ENCODE peak calls at places on chromosomes 16 and 17, in seven cellular contexts. One of them, this sample, is unnamed.

GRCh38 chr16:51267676-51268075 is 116.6 kb upstream of the SALL1 start:
- DNase-seq in fibroblast of lung: no peak
- DNase-seq in GM23338: no peak
- DNase-seq in colonic mucosa: no peak
- DNase-seq in endothelial cell of umbilical vein: no peak
- DNase-seq in HCT116: no peak
- DNase-seq in astrocyte: no peak
- DNase-seq in this sample: no peak

GRCh38 chr17:149231-149630 is 11.9 kb downstream of the SCGB1C2 start:
- DNase-seq in fibroblast of lung: no peak
- DNase-seq in GM23338: no peak
- DNase-seq in colonic mucosa: no peak
- DNase-seq in endothelial cell of umbilical vein: no peak
- DNase-seq in HCT116: no peak
- DNase-seq in astrocyte: no peak
- DNase-seq in this sample: no peak

GRCh38 chr16:68884867-68885266 is 41.5 kb downstream of the TANGO6 start:
- DNase-seq in fibroblast of lung: no peak
- DNase-seq in GM23338: no peak
- DNase-seq in colonic mucosa: no peak
- DNase-seq in endothelial cell of umbilical vein: peak; percentile 87
- DNase-seq in HCT116: no peak
- DNase-seq in astrocyte: no peak
- DNase-seq in this sample: no peak

GRCh38 chr16:74094962-74095361 is 201.7 kb upstream of the PSMD7 start:
- DNase-seq in fibroblast of lung: no peak
- DNase-seq in GM23338: no peak
- DNase-seq in colonic mucosa: no peak
- DNase-seq in endothelial cell of umbilical vein: no peak
- DNase-seq in HCT116: no peak
- DNase-seq in astrocyte: no peak
- DNase-seq in this sample: no peak

GRCh38 chr17:43856141-43856540 is 9.2 kb downstream of the CD300LG start:
- DNase-seq in fibroblast of lung: no peak
- DNase-seq in GM23338: no peak
- DNase-seq in colonic mucosa: no peak
- DNase-seq in endothelial cell of umbilical vein: no peak
- DNase-seq in HCT116: no peak
- DNase-seq in astrocyte: no peak
- DNase-seq in this sample: no peak

GRCh38 chr16:13770436-13770835 is 149.5 kb upstream of the ERCC4 start:
- DNase-seq in fibroblast of lung: no peak
- DNase-seq in GM23338: no peak
- DNase-seq in colonic mucosa: no peak
- DNase-seq in endothelial cell of umbilical vein: no peak
- DNase-seq in HCT116: no peak
- DNase-seq in astrocyte: no peak
- DNase-seq in this sample: no peak

GRCh38 chr16:30650369-30651123 is at the start of gene PRR14:
- DNase-seq in fibroblast of lung: peak; percentile 99
- DNase-seq in GM23338: peak; percentile 100
- DNase-seq in colonic mucosa: peak; percentile 99
- DNase-seq in endothelial cell of umbilical vein: peak; percentile 100
- DNase-seq in HCT116: peak; percentile 97
- DNase-seq in astrocyte: peak; percentile 97
- DNase-seq in this sample: peak; percentile 100

GRCh38 chr17:49567871-49568694 is 7.6 kb upstream of the NXPH3 start:
- DNase-seq in fibroblast of lung: peak; percentile 62
- DNase-seq in GM23338: peak; percentile 88
- DNase-seq in colonic mucosa: peak; percentile 90
- DNase-seq in endothelial cell of umbilical vein: peak; percentile 79
- DNase-seq in HCT116: peak; percentile 81
- DNase-seq in astrocyte: peak; percentile 42
- DNase-seq in this sample: peak; percentile 71

GRCh38 chr17:28405632-28406477 is at the start of gene SLC46A1:
- DNase-seq in fibroblast of lung: peak; percentile 38
- DNase-seq in GM23338: peak; percentile 85
- DNase-seq in colonic mucosa: peak; percentile 65
- DNase-seq in endothelial cell of umbilical vein: peak; percentile 24
- DNase-seq in HCT116: no peak
- DNase-seq in astrocyte: no peak
- DNase-seq in this sample: peak; percentile 74

GRCh38 chr17:12041316-12041715 is 20.6 kb downstream of the MAP2K4 start:
- DNase-seq in fibroblast of lung: peak; percentile 85
- DNase-seq in GM23338: no peak
- DNase-seq in colonic mucosa: no peak
- DNase-seq in endothelial cell of umbilical vein: peak; percentile 57
- DNase-seq in HCT116: peak; percentile 71
- DNase-seq in astrocyte: peak; percentile 82
- DNase-seq in this sample: no peak

GRCh38 chr16:31202402-31203385 is at the start of gene PYCARD:
- DNase-seq in fibroblast of lung: peak; percentile 43
- DNase-seq in GM23338: peak; percentile 66
- DNase-seq in colonic mucosa: peak; percentile 81
- DNase-seq in endothelial cell of umbilical vein: peak; percentile 36
- DNase-seq in HCT116: no peak
- DNase-seq in astrocyte: peak; percentile 31
- DNase-seq in this sample: peak; percentile 74

GRCh38 chr16:47949276-47949675 is 206.5 kb downstream of the ABCC12 start:
- DNase-seq in fibroblast of lung: no peak
- DNase-seq in GM23338: no peak
- DNase-seq in colonic mucosa: no peak
- DNase-seq in endothelial cell of umbilical vein: no peak
- DNase-seq in HCT116: no peak
- DNase-seq in astrocyte: no peak
- DNase-seq in this sample: no peak

GRCh38 chr16:47029724-47030123 is 56.2 kb upstream of the DNAJA2 start:
- DNase-seq in fibroblast of lung: no peak
- DNase-seq in GM23338: no peak
- DNase-seq in colonic mucosa: no peak
- DNase-seq in endothelial cell of umbilical vein: no peak
- DNase-seq in HCT116: no peak
- DNase-seq in astrocyte: no peak
- DNase-seq in this sample: no peak

GRCh38 chr17:73064084-73064938 is 28.2 kb downstream of the SLC39A11 start:
- DNase-seq in fibroblast of lung: peak; percentile 17
- DNase-seq in GM23338: no peak
- DNase-seq in colonic mucosa: no peak
- DNase-seq in endothelial cell of umbilical vein: no peak
- DNase-seq in HCT116: no peak
- DNase-seq in astrocyte: no peak
- DNase-seq in this sample: no peak

GRCh38 chr16:57314161-57314785 is 29.8 kb upstream of the PLLP start:
- DNase-seq in fibroblast of lung: no peak
- DNase-seq in GM23338: no peak
- DNase-seq in colonic mucosa: no peak
- DNase-seq in endothelial cell of umbilical vein: peak; percentile 30
- DNase-seq in HCT116: no peak
- DNase-seq in astrocyte: no peak
- DNase-seq in this sample: peak; percentile 55

GRCh38 chr16:200388-200787 is 20.1 kb downstream of the HBQ1 start:
- DNase-seq in fibroblast of lung: peak; percentile 83
- DNase-seq in GM23338: no peak
- DNase-seq in colonic mucosa: no peak
- DNase-seq in endothelial cell of umbilical vein: no peak
- DNase-seq in HCT116: no peak
- DNase-seq in astrocyte: peak; percentile 77
- DNase-seq in this sample: no peak

GRCh38 chr16:1494129-1494640 is 1.0 kb downstream of the TELO2 start:
- DNase-seq in fibroblast of lung: peak; percentile 65
- DNase-seq in GM23338: peak; percentile 56
- DNase-seq in colonic mucosa: peak; percentile 31
- DNase-seq in endothelial cell of umbilical vein: peak; percentile 77
- DNase-seq in HCT116: no peak
- DNase-seq in astrocyte: peak; percentile 50
- DNase-seq in this sample: peak; percentile 80

GRCh38 chr16:30335598-30336474 is 19.3 kb downstream of the CD2BP2 start:
- DNase-seq in fibroblast of lung: peak; percentile 29
- DNase-seq in GM23338: no peak
- DNase-seq in colonic mucosa: peak; percentile 34
- DNase-seq in endothelial cell of umbilical vein: no peak
- DNase-seq in HCT116: no peak
- DNase-seq in astrocyte: peak; percentile 20
- DNase-seq in this sample: no peak

GRCh38 chr17:67605259-67605912 is 112.3 kb upstream of the NOL11 start:
- DNase-seq in fibroblast of lung: peak; percentile 33
- DNase-seq in GM23338: no peak
- DNase-seq in colonic mucosa: no peak
- DNase-seq in endothelial cell of umbilical vein: no peak
- DNase-seq in HCT116: no peak
- DNase-seq in astrocyte: peak; percentile 24
- DNase-seq in this sample: no peak

GRCh38 chr17:48747445-48748363 is 19.2 kb upstream of the HOXB13 start:
- DNase-seq in fibroblast of lung: no peak
- DNase-seq in GM23338: peak; percentile 64
- DNase-seq in colonic mucosa: no peak
- DNase-seq in endothelial cell of umbilical vein: no peak
- DNase-seq in HCT116: no peak
- DNase-seq in astrocyte: no peak
- DNase-seq in this sample: no peak

GRCh38 chr17:39753514-39754160 is 15.9 kb downstream of the GRB7 start:
- DNase-seq in fibroblast of lung: no peak
- DNase-seq in GM23338: peak; percentile 69
- DNase-seq in colonic mucosa: peak; percentile 67
- DNase-seq in endothelial cell of umbilical vein: no peak
- DNase-seq in HCT116: no peak
- DNase-seq in astrocyte: no peak
- DNase-seq in this sample: no peak

GRCh38 chr17:66461343-66461995 is 159.1 kb downstream of the PRKCA start:
- DNase-seq in fibroblast of lung: no peak
- DNase-seq in GM23338: no peak
- DNase-seq in colonic mucosa: no peak
- DNase-seq in endothelial cell of umbilical vein: no peak
- DNase-seq in HCT116: no peak
- DNase-seq in astrocyte: no peak
- DNase-seq in this sample: no peak

GRCh38 chr16:68252383-68252782 is 7.2 kb downstream of the PLA2G15 start:
- DNase-seq in fibroblast of lung: no peak
- DNase-seq in GM23338: no peak
- DNase-seq in colonic mucosa: no peak
- DNase-seq in endothelial cell of umbilical vein: no peak
- DNase-seq in HCT116: no peak
- DNase-seq in astrocyte: no peak
- DNase-seq in this sample: no peak

GRCh38 chr16:77700846-77701245 is 21.5 kb upstream of the NUDT7 start:
- DNase-seq in fibroblast of lung: no peak
- DNase-seq in GM23338: no peak
- DNase-seq in colonic mucosa: no peak
- DNase-seq in endothelial cell of umbilical vein: no peak
- DNase-seq in HCT116: no peak
- DNase-seq in astrocyte: no peak
- DNase-seq in this sample: no peak
- H3K36me3 ChIP-seq in fibroblast of lung: no peaks in the 10 kb centered on the region
- H3K36me3 ChIP-seq in GM23338: no peaks in the 10 kb centered on the region
- H3K36me3 ChIP-seq in colonic mucosa: no peaks in the 10 kb centered on the region
- H3K36me3 ChIP-seq in endothelial cell of umbilical vein: no peaks in the 10 kb centered on the region
- H3K36me3 ChIP-seq in HCT116: no peaks in the 10 kb centered on the region
- H3K36me3 ChIP-seq in astrocyte: no peaks in the 10 kb centered on the region
- H3K36me3 ChIP-seq in this sample: no peaks in the 10 kb centered on the region

GRCh38 chr17:19298561-19299213 is 61.5 kb downstream of the EPN2 start:
- DNase-seq in fibroblast of lung: no peak
- DNase-seq in GM23338: no peak
- DNase-seq in colonic mucosa: no peak
- DNase-seq in endothelial cell of umbilical vein: no peak
- DNase-seq in HCT116: no peak
- DNase-seq in astrocyte: no peak
- DNase-seq in this sample: no peak
- H3K4me1 ChIP-seq in fibroblast of lung: peaks cover 3% of the 10 kb centered on the region
- H3K4me1 ChIP-seq in GM23338: no peaks in the 10 kb centered on the region
- H3K4me1 ChIP-seq in colonic mucosa: peaks cover 7% of the 10 kb centered on the region
- H3K4me1 ChIP-seq in endothelial cell of umbilical vein: peaks cover 11% of the 10 kb centered on the region
- H3K4me1 ChIP-seq in HCT116: no peaks in the 10 kb centered on the region
- H3K4me1 ChIP-seq in astrocyte: peaks cover 7% of the 10 kb centered on the region
- H3K4me1 ChIP-seq in this sample: no peaks in the 10 kb centered on the region

DNA sequence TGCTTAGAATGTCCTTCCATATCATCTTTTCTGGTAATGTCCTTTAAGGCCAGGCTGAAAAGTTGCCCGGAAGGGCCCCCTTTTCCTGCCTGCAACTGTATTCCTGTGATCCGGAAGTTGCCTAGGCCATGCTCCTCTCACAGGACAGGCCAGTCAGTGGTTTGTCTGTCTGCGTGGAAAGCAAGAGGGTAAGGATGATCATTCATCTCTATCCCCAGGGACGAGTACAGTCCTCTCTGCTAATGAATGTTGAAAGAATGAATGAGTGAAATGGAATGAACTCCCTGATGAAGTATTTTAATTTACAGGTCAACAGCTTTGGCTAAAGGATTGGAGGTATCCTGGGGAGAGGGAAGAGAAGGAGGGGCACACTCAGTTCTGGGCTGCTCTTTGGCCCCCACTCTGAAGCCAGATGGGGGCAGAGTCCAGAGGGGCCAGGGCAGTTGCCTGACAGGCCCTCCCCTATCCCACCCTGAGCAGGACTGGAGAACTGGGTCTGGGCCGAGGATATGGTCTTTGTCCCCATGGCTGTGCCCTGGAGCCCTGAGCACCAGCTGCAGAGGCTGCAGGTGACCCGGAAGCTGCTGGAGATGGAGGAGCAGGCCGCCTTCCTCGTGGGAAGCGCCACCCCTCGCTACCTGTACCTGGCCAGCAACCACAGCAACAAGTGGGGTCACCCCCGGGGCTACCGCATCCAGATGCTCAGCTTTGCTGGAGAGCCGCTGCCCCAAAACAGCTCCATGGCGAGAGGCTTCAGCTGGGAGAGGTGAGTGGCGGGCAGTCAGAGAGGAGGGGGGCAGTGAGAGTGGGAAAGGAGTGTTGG is 3.2 kb downstream of the AOC3 start:
- DNase-seq in fibroblast of lung: no peak
- DNase-seq in GM23338: no peak
- DNase-seq in colonic mucosa: no peak
- DNase-seq in endothelial cell of umbilical vein: no peak
- DNase-seq in HCT116: no peak
- DNase-seq in astrocyte: no peak
- DNase-seq in this sample: no peak
- H3K27ac ChIP-seq in fibroblast of lung: no peak overlapping the region
- H3K27ac ChIP-seq in GM23338: no peak overlapping the region
- H3K27ac ChIP-seq in colonic mucosa: no peak overlapping the region
- H3K27ac ChIP-seq in endothelial cell of umbilical vein: no peak overlapping the region
- H3K27ac ChIP-seq in HCT116: no peak overlapping the region
- H3K27ac ChIP-seq in astrocyte: no peak overlapping the region
- H3K27ac ChIP-seq in this sample: peak overlapping the region; percentile 84

DNA sequence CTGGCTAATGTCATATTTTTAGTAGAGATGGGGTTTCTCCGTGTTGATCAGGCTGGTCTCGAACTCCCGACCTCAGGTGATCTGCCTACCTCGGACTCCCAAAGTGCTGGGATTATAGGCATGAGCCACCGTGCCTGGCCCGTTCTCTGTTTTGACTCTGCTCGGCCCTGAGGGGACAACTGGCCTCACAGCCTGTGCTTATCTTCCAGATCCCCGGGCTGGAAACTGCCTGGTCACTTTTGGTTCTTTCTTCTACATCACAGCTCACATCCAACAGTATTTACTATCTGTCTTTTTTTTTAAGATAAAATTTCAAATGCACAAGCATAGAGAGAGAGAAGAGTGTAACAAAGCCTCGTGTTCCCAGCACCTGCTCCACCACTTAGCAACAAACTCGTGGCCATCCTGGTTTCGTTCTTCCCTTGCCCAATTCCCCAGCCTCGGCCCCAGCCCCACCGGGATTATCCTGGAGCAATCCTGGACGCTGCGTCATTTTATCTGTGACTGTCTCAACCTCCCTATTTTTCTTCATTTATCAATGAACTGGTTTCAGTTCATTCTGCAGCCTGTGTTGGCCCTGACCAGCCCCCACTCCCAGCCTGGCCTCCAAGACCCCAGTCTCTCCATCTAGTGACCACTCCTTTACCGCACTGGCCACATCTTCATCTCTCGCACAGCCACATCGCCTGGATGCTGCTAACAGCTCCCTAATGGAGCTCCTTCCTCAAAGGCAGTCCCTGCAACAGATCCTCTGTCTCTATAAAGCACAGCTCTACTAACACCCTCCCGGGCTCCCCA is 21.1 kb downstream of the PIMREG start:
- DNase-seq in fibroblast of lung: no peak
- DNase-seq in GM23338: no peak
- DNase-seq in colonic mucosa: no peak
- DNase-seq in endothelial cell of umbilical vein: no peak
- DNase-seq in HCT116: no peak
- DNase-seq in astrocyte: no peak
- DNase-seq in this sample: no peak
- H3K36me3 ChIP-seq in fibroblast of lung: no peaks in the 10 kb centered on the region
- H3K36me3 ChIP-seq in GM23338: no peaks in the 10 kb centered on the region
- H3K36me3 ChIP-seq in colonic mucosa: no peaks in the 10 kb centered on the region
- H3K36me3 ChIP-seq in endothelial cell of umbilical vein: no peaks in the 10 kb centered on the region
- H3K36me3 ChIP-seq in HCT116: no peaks in the 10 kb centered on the region
- H3K36me3 ChIP-seq in astrocyte: no peaks in the 10 kb centered on the region
- H3K36me3 ChIP-seq in this sample: no peaks in the 10 kb centered on the region